ENCODE peak calls at places on chromosome 17, in nine cellular contexts. S is GM12878, I is sigmoid colon, Y is A549, E is ovary, T is stomach, K is tibial nerve, F is transverse colon, L is esophagus muscularis mucosa. W is an unnamed sample.

GRCh38 chr17:44523672-44523972 is 20.4 kb upstream of the GPATCH8 start:
- DNase-seq in K (no peak), T (no peak), L (no peak), Y (no peak), E (no peak), I (no peak), S (no peak), F (no peak), W (no peak)

GRCh38 chr17:13638855-13639458 is 37.2 kb upstream of the HS3ST3A1 start:
- DNase-seq in T (no peak), I (no peak), K (no peak), L (no peak), S (no peak), Y (no peak), E (no peak), F (no peak), W (no peak)

GRCh38 chr17:27413792-27414191 is 42.5 kb upstream of the KSR1 start:
- DNase-seq in F (no peak), Y (no peak), L (no peak), E (no peak), T (no peak), K (no peak), I (no peak), S (no peak), W (peak; percentile 24)

GRCh38 chr17:74872313-74873035 is at the start of gene FDXR:
- DNase-seq in L (peak; percentile 93), T (no peak), I (no peak), K (no peak), E (no peak), F (no peak), Y (peak; percentile 60), S (no peak), W (no peak)

GRCh38 chr17:35684046-35684802 is 47.2 kb upstream of the RASL10B start:
- DNase-seq in E (no peak), Y (no peak), L (no peak), K (no peak), S (no peak), T (no peak), F (no peak), I (no peak), W (no peak)

GRCh38 chr17:78611636-78612035 is 34.4 kb upstream of the DNAH17 start:
- DNase-seq in F (no peak), S (no peak), E (no peak), K (no peak), Y (no peak), I (peak; percentile 81), T (no peak), L (no peak), W (no peak)

GRCh38 chr17:2400474-2400866 is 390 bp downstream of the MNT start:
- DNase-seq in K (no peak), T (peak; percentile 54), S (no peak), E (peak; percentile 58), L (no peak), F (peak; percentile 61), Y (no peak), I (peak; percentile 83), W (no peak)

GRCh38 chr17:15048933-15049539 is 216.1 kb downstream of the PMP22 start:
- DNase-seq in Y (no peak), L (no peak), T (no peak), I (no peak), S (no peak), E (no peak), F (no peak), K (no peak), W (no peak)

GRCh38 chr17:48478224-48479013 is 48.4 kb upstream of the SKAP1 start:
- DNase-seq in T (no peak), S (peak; percentile 84), F (no peak), I (no peak), Y (no peak), K (no peak), L (no peak), E (no peak), W (no peak)

GRCh38 chr17:41588126-41588810 is 1.6 kb upstream of the KRT14 start:
- DNase-seq in L (no peak), S (no peak), Y (no peak), F (no peak), T (no peak), K (no peak), I (no peak), E (no peak), W (no peak)

GRCh38 chr17:40862985-40863733 is 3.9 kb downstream of the KRT12 start:
- DNase-seq in E (no peak), T (no peak), F (no peak), S (no peak), L (no peak), I (no peak), Y (no peak), K (no peak), W (no peak)

GRCh38 chr17:57852955-57853328 is 3.1 kb upstream of the MRPS23 start:
- DNase-seq in I (no peak), T (no peak), F (no peak), Y (no peak), L (no peak), K (no peak), E (no peak), S (no peak), W (no peak)

GRCh38 chr17:38595892-38596291 is 9.9 kb downstream of the SRCIN1 start:
- DNase-seq in Y (no peak), I (no peak), S (no peak), F (no peak), L (no peak), K (no peak), E (no peak), T (no peak), W (no peak)

GRCh38 chr17:40833882-40834281 is 11.5 kb upstream of the KRT10 start:
- DNase-seq in I (no peak), L (no peak), Y (no peak), K (no peak), E (no peak), S (no peak), F (no peak), T (no peak), W (no peak)

GRCh38 chr17:28985950-28986713 is 19.7 kb downstream of the SEZ6 start:
- DNase-seq in S (no peak), Y (no peak), L (no peak), I (no peak), F (no peak), T (no peak), E (no peak), K (no peak), W (no peak)

GRCh38 chr17:5019475-5019956 is 15.7 kb downstream of the SLC52A1 start:
- DNase-seq in S (no peak), T (no peak), E (no peak), K (no peak), Y (peak; percentile 43), I (no peak), F (no peak), L (no peak), W (no peak)

GRCh38 chr17:76714822-76715461 is 4.2 kb upstream of the MXRA7 start:
- DNase-seq in S (no peak), F (peak; percentile 68), I (peak; percentile 80), Y (no peak), K (peak; percentile 89), E (peak; percentile 76), T (peak; percentile 72), L (no peak), W (peak; percentile 88)

GRCh38 chr17:48608921-48609505 is 1.8 kb downstream of the HOXB7 start:
- DNase-seq in T (no peak), K (no peak), Y (no peak), E (no peak), S (no peak), I (no peak), F (no peak), L (no peak), W (no peak)

GRCh38 chr17:15490634-15491261 is 23.3 kb upstream of the CDRT4 start:
- DNase-seq in E (no peak), L (peak; percentile 94), F (peak; percentile 74), Y (no peak), T (no peak), I (peak; percentile 87), S (no peak), K (peak; percentile 68), W (peak; percentile 92)

GRCh38 chr17:19368119-19368660 is 5.7 kb upstream of the B9D1 start:
- DNase-seq in F (no peak), I (peak; percentile 56), E (no peak), L (no peak), K (no peak), S (no peak), Y (no peak), T (no peak), W (no peak)

GRCh38 chr17:6384481-6384880 is 50.4 kb downstream of the AIPL1 start:
- DNase-seq in I (no peak), L (peak; percentile 66), K (no peak), F (no peak), Y (no peak), E (no peak), S (no peak), T (no peak), W (no peak)

GRCh38 chr17:4074831-4075495 is 67.9 kb downstream of the ZZEF1 start:
- DNase-seq in T (no peak), Y (peak; percentile 56), I (no peak), S (peak; percentile 25), L (no peak), K (no peak), E (no peak), F (no peak), W (no peak)

GRCh38 chr17:63844293-63844672 is 1.8 kb upstream of the SMARCD2 start:
- DNase-seq in K (no peak), S (no peak), E (no peak), F (no peak), T (no peak), Y (no peak), L (no peak), I (no peak), W (no peak)
- H3K4me3 ChIP-seq in K (no peak overlapping the region), S (no peak overlapping the region), E (no peak overlapping the region), F (no peak overlapping the region), T (no peak overlapping the region), Y (no peak overlapping the region), L (no peak overlapping the region), I (peak overlapping the region; percentile 91), W (no peak overlapping the region)

GRCh38 chr17:82269138-82269881 is 4.2 kb downstream of the CSNK1D start:
- DNase-seq in Y (no peak), S (no peak), T (no peak), K (no peak), E (no peak), I (no peak), F (peak; percentile 64), L (no peak), W (no peak)
- H3K27ac ChIP-seq in Y (peak overlapping the region; percentile 89), S (no peak overlapping the region), T (peak overlapping the region; percentile 100), K (peak overlapping the region; percentile 94), E (no peak overlapping the region), I (peak overlapping the region; percentile 89), F (peak overlapping the region; percentile 97), L (peak overlapping the region; percentile 87), W (no peak overlapping the region)

DNA sequence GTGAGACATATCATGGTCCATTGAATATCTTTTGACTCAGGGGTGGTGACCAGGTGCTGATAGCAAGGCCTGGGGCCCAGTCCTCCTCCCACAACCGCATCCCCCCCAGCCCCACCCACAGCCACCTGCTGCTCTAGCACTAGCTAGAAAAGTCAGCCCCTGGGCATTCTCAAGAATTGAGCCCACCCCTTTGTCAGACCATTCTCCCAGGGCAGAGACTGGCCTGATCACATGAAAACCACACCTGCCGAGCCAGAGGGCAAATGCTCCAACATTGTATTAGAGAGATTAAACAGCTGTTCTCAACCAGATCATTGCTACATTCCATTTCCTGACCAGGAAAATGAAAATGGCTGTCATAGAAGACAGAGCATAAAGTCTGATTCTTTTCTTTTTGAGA is 62.4 kb downstream of the RAB11FIP4 start:
- DNase-seq in S (no peak), Y (no peak), F (no peak), T (no peak), E (no peak), K (no peak), I (no peak), L (no peak), W (no peak)
- TF ChIP-seq EP300 in S (no peak), Y (no peak), F (no peak), T (no peak), E (no peak), K (no peak), I (no peak), L (no peak), W (no peak)

GRCh38 chr17:36937001-36937960 is at the start of gene LHX1:
- DNase-seq in I (no peak), S (no peak), Y (no peak), E (no peak), K (no peak), F (no peak), L (no peak), T (no peak), W (no peak)
- H3K4me3 ChIP-seq in I (peak within 1 kb of the TSS; percentile 13), S (peak within 1 kb of the TSS; percentile 27), Y (peak within 1 kb of the TSS; percentile 59), E (no peak within 1 kb of the TSS), K (no peak within 1 kb of the TSS), F (no peak within 1 kb of the TSS), L (peak within 1 kb of the TSS; percentile 32), T (peak within 1 kb of the TSS; percentile 16), W (peak within 1 kb of the TSS; percentile 20)